ENCODE peak calls at places on chromosome 1, in four cellular contexts. M is K562, O is A549, E is GM12878. G is an unnamed sample.

GRCh38 chr1:1312450-1313314 is 4.3 kb downstream of the PUSL1 start:
- DNase-seq in M (no peak), O (no peak), E (no peak), G (no peak)

GRCh38 chr1:67126111-67126746 is 8.5 kb downstream of the C1orf141 start:
- DNase-seq in E (no peak), O (no peak), M (peak; percentile 42), G (peak; percentile 13)

GRCh38 chr1:58922302-58923089 is 138.6 kb upstream of the JUN start:
- DNase-seq in O (no peak), M (no peak), E (peak; percentile 50), G (peak; percentile 44)

GRCh38 chr1:19648239-19648638 is 4.1 kb downstream of the NBL1 start:
- DNase-seq in O (no peak), M (no peak), E (no peak), G (no peak)

GRCh38 chr1:47569681-47570470 is 132.0 kb downstream of the FOXD2 start:
- DNase-seq in O (peak; percentile 86), M (no peak), E (no peak), G (peak; percentile 91)

GRCh38 chr1:54542120-54542961 is 5.7 kb upstream of the ACOT11 start:
- DNase-seq in E (peak; percentile 9), O (peak; percentile 55), M (peak; percentile 67), G (peak; percentile 50)

GRCh38 chr1:27527857-27528700 is 38.1 kb upstream of the WASF2 start:
- DNase-seq in E (no peak), O (no peak), M (no peak), G (no peak)

GRCh38 chr1:195096051-195096521 is 1512.2 kb downstream of the KCNT2 start:
- DNase-seq in O (no peak), E (no peak), M (no peak), G (no peak)

GRCh38 chr1:58754056-58754613 is 29.7 kb downstream of the JUN start:
- DNase-seq in E (no peak), O (no peak), M (no peak), G (no peak)

GRCh38 chr1:194495434-194495833 is 1309.0 kb upstream of the B3GALT2 start:
- DNase-seq in M (no peak), E (no peak), O (no peak), G (no peak)

GRCh38 chr1:8422439-8423133 is 104.7 kb downstream of the SLC45A1 start:
- DNase-seq in M (peak; percentile 57), O (no peak), E (no peak), G (peak; percentile 30)

GRCh38 chr1:147913362-147913761 is 10.8 kb downstream of the GJA8 start:
- DNase-seq in M (no peak), E (no peak), O (no peak), G (no peak)

GRCh38 chr1:219439376-219439775 is 173.5 kb downstream of the ZC3H11B start:
- DNase-seq in O (no peak), M (no peak), E (no peak), G (peak; percentile 27)

GRCh38 chr1:222995230-222995580 is 147.8 kb downstream of the TLR5 start:
- DNase-seq in O (no peak), E (no peak), M (no peak), G (no peak)
- TF ChIP-seq ELK1 in O (no peak), E (no peak), M (no peak), G (no peak)

GRCh38 chr1:160064164-160064563 is 5.8 kb downstream of the KCNJ10 start:
- DNase-seq in M (no peak), E (no peak), O (no peak), G (no peak)

GRCh38 chr1:160061376-160062100 is 8.4 kb downstream of the KCNJ10 start:
- DNase-seq in E (no peak), M (no peak), O (no peak), G (no peak)

GRCh38 chr1:160058087-160058486 is 11.9 kb downstream of the KCNJ10 start:
- DNase-seq in M (peak; percentile 22), O (no peak), E (no peak), G (no peak)

GRCh38 chr1:160064746-160065145 is 5.2 kb downstream of the KCNJ10 start:
- DNase-seq in O (no peak), M (no peak), E (no peak), G (no peak)

DNA sequence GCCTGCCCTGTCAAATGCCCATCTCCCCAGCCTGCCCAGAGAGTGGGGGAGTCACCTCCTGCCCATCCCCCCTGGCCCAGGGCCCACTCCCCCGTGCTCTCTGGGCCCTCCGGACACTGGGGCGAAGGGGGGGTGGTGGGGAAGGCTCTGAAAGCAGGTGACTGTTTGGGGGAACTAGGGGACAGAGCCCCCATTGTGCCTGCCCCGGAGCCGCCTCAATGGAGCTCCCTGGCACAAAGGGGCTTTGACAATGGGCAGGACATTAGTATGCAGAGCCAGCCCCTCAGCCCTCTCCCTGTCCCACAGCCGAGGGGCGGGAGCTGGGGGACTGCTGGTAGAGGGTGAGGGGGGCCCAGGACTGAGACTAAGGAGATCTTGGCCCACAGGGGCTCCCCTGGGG is 7.8 kb downstream of the KCNJ10 start:
- DNase-seq in M (no peak), O (no peak), E (no peak), G (no peak)
- H3K27ac ChIP-seq in M (no peak overlapping the region), O (no peak overlapping the region), E (no peak overlapping the region), G (no peak overlapping the region)

DNA sequence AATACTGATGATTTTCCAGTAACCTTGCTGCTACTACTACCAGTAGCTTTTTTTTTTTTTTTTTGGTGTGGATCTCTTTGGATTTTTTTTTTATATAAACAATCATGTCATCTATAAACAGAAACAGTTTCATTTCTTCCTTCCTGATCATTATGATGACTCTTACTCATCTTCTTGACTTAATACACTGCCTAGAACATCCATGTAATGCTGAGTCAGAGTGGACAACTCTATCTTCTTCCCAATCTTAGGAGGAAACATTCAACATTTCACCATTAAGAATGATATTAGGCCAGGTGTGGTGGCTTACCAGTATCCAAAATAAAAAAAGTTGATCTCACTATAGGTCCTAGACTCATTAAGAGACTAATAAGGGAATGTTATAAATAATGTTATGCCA is 69.1 kb downstream of the RUSC1 start:
- DNase-seq in E (no peak), O (no peak), M (no peak), G (peak; percentile 81)
- H3K9me3 ChIP-seq in E (no peaks in the 10 kb centered on the region), O (peaks cover 39% of the 10 kb centered on the region), M (no peaks in the 10 kb centered on the region), G (no peaks in the 10 kb centered on the region)

DNA sequence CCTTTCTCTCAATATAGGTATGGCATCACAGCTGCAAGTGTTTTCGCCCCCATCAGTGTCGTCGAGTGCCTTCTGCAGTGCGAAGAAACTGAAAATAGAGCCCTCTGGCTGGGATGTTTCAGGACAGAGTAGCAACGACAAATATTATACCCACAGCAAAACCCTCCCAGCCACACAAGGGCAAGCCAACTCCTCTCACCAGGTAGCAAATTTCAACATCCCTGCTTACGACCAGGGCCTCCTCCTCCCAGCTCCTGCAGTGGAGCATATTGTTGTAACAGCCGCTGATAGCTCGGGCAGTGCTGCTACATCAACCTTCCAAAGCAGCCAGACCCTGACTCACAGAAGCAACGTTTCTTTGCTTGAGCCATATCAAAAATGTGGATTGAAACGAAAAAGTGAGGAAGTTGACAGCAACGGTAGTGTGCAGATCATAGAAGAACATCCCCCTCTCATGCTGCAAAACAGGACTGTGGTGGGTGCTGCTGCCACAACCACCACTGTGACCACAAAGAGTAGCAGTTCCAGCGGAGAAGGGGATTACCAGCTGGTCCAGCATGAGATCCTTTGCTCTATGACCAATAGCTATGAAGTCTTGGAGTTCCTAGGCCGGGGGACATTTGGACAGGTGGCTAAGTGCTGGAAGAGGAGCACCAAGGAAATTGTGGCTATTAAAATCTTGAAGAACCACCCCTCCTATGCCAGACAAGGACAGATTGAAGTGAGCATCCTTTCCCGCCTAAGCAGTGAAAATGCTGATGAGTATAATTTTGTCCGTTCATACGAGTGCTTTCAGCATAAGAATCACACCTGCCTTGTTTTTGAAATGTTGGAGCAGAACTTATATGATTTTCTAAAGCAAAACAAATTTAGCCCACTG is 11.5 kb downstream of the HIPK1 start:
- DNase-seq in E (no peak), M (no peak), O (no peak), G (no peak)
- TF ChIP-seq ELK1 in E (no peak), M (no peak), O (no peak), G (no peak)

DNA sequence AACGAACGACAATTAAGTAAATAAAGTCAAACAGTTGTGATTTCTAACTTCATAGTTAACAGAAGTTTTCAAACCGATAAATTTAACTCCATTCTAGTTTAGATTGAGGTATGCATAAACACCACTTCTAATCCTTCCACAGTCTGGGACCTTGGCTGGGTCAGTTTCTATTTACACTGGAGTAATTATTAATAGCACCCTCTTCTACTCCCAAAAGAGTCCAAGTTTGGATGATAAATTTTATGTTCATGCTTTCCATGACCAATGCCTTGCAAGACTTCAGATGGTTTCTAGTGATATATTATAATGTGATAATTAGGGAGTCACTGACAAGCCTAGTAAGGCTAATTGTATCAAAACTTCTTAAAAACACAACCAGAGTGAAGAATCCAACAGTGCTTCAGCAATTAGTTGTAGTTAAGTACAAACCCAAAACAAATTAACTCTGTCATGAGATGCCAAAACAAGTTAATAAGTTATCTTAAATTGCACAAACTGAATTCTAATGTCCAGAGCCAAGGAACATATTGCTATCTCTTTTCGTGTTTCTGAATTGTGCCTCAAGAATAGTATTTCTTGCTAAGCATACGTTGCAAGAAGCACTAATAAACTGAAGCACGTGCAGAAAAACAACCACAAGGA is 489.6 kb downstream of the TTLL7 start:
- DNase-seq in M (no peak), O (no peak), E (no peak), G (no peak)
- H3K27ac ChIP-seq in M (no peak overlapping the region), O (no peak overlapping the region), E (peak overlapping the region; percentile 80), G (no peak overlapping the region)

GRCh38 chr1:183977717-183978116 is 59.8 kb downstream of the COLGALT2 start:
- DNase-seq in O (no peak), E (no peak), M (no peak), G (no peak)

GRCh38 chr1:183979437-183979836 is 58.1 kb downstream of the COLGALT2 start:
- DNase-seq in M (no peak), E (no peak), O (no peak), G (no peak)

GRCh38 chr1:183982172-183982963 is 55.2 kb downstream of the COLGALT2 start:
- DNase-seq in M (no peak), E (no peak), O (no peak), G (no peak)

GRCh38 chr1:183983371-183984105 is 54.0 kb downstream of the COLGALT2 start:
- DNase-seq in E (no peak), O (no peak), M (no peak), G (peak; percentile 19)

DNA sequence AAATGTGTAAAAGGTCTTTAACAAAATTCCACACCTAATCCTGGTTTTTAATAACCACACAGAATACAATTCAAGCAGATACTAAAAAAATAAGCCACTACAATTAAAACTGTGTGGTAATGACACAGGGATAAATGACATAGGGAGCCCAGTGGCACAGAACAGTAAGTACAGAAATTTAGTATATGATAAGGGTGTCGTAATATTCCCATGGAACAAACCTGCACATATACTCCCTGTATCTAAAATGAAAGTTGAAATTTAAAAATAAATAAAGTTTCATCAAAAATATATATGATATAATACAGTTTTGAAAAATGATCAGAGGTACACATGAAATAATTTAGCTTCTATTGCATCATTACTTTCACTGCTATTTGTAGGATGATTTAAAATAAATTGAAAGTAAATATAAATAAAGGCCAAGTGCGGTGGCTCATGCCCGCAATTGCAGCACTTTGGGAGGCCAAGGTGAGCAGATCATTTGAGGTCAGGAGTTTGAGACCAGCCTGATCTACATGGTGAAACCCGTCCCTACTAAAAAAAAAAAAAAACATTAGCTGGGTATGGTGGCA is 56.5 kb downstream of the COLGALT2 start:
- DNase-seq in E (no peak), O (no peak), M (no peak), G (no peak)
- H3K9me3 ChIP-seq in E (no peaks in the 10 kb centered on the region), O (no peaks in the 10 kb centered on the region), M (no peaks in the 10 kb centered on the region), G (no peaks in the 10 kb centered on the region)

G was measured in IMR-90.